ENCODE peak calls at places on chromosomes 16 and 17, in nine cellular contexts. One of them, this sample, is unnamed.

GRCh38 chr17:72471296-72471695 is 350.5 kb downstream of the SOX9 start:
- DNase-seq in GM04504: no peak
- DNase-seq in myocyte: no peak
- DNase-seq in kidney: no peak
- DNase-seq in activated T-helper 1 cell treated with Interleukin-2 at 50 U/mL for 16 hours: no peak
- DNase-seq in WTC11: no peak
- DNase-seq in pancreas: no peak
- DNase-seq in cardiac muscle cell: no peak
- DNase-seq in aorta: no peak
- DNase-seq in this sample: no peak

GRCh38 chr17:73200476-73200875 is 7.6 kb downstream of the COG1 start:
- DNase-seq in GM04504: no peak
- DNase-seq in myocyte: no peak
- DNase-seq in kidney: no peak
- DNase-seq in activated T-helper 1 cell treated with Interleukin-2 at 50 U/mL for 16 hours: no peak
- DNase-seq in WTC11: no peak
- DNase-seq in pancreas: no peak
- DNase-seq in cardiac muscle cell: no peak
- DNase-seq in aorta: no peak
- DNase-seq in this sample: no peak

GRCh38 chr17:73624496-73624988 is 19.7 kb downstream of the SDK2 start:
- DNase-seq in GM04504: no peak
- DNase-seq in myocyte: no peak
- DNase-seq in kidney: no peak
- DNase-seq in activated T-helper 1 cell treated with Interleukin-2 at 50 U/mL for 16 hours: no peak
- DNase-seq in WTC11: no peak
- DNase-seq in pancreas: no peak
- DNase-seq in cardiac muscle cell: no peak
- DNase-seq in aorta: no peak
- DNase-seq in this sample: no peak

GRCh38 chr16:67708368-67708771 is 10.7 kb downstream of the GFOD2 start:
- DNase-seq in GM04504: peak; percentile 21
- DNase-seq in myocyte: no peak
- DNase-seq in kidney: no peak
- DNase-seq in activated T-helper 1 cell treated with Interleukin-2 at 50 U/mL for 16 hours: no peak
- DNase-seq in WTC11: no peak
- DNase-seq in pancreas: no peak
- DNase-seq in cardiac muscle cell: no peak
- DNase-seq in aorta: no peak
- DNase-seq in this sample: no peak

GRCh38 chr16:28899882-28900600 is 21.8 kb downstream of the ATP2A1 start:
- DNase-seq in GM04504: no peak
- DNase-seq in myocyte: no peak
- DNase-seq in kidney: no peak
- DNase-seq in activated T-helper 1 cell treated with Interleukin-2 at 50 U/mL for 16 hours: no peak
- DNase-seq in WTC11: no peak
- DNase-seq in pancreas: no peak
- DNase-seq in cardiac muscle cell: no peak
- DNase-seq in aorta: no peak
- DNase-seq in this sample: no peak

GRCh38 chr16:19524866-19525723 is 1.4 kb downstream of the CCP110 start:
- DNase-seq in GM04504: no peak
- DNase-seq in myocyte: peak; percentile 12
- DNase-seq in kidney: no peak
- DNase-seq in activated T-helper 1 cell treated with Interleukin-2 at 50 U/mL for 16 hours: no peak
- DNase-seq in WTC11: no peak
- DNase-seq in pancreas: no peak
- DNase-seq in cardiac muscle cell: no peak
- DNase-seq in aorta: no peak
- DNase-seq in this sample: no peak

GRCh38 chr16:31141489-31142108 is 6.1 kb upstream of the PRSS8 start:
- DNase-seq in GM04504: no peak
- DNase-seq in myocyte: no peak
- DNase-seq in kidney: peak; percentile 85
- DNase-seq in activated T-helper 1 cell treated with Interleukin-2 at 50 U/mL for 16 hours: no peak
- DNase-seq in WTC11: peak; percentile 23
- DNase-seq in pancreas: peak; percentile 58
- DNase-seq in cardiac muscle cell: no peak
- DNase-seq in aorta: peak; percentile 69
- DNase-seq in this sample: no peak

GRCh38 chr17:80772906-80773242 is 218.8 kb upstream of the CHMP6 start:
- DNase-seq in GM04504: no peak
- DNase-seq in myocyte: no peak
- DNase-seq in kidney: no peak
- DNase-seq in activated T-helper 1 cell treated with Interleukin-2 at 50 U/mL for 16 hours: no peak
- DNase-seq in WTC11: no peak
- DNase-seq in pancreas: no peak
- DNase-seq in cardiac muscle cell: no peak
- DNase-seq in aorta: no peak
- DNase-seq in this sample: no peak

GRCh38 chr16:74874912-74875311 is 100.3 kb upstream of the FA2H start:
- DNase-seq in GM04504: no peak
- DNase-seq in myocyte: no peak
- DNase-seq in kidney: no peak
- DNase-seq in activated T-helper 1 cell treated with Interleukin-2 at 50 U/mL for 16 hours: no peak
- DNase-seq in WTC11: no peak
- DNase-seq in pancreas: peak; percentile 32
- DNase-seq in cardiac muscle cell: no peak
- DNase-seq in aorta: no peak
- DNase-seq in this sample: no peak

GRCh38 chr16:84005391-84005790 is 37.2 kb downstream of the SLC38A8 start:
- DNase-seq in GM04504: no peak
- DNase-seq in myocyte: no peak
- DNase-seq in kidney: no peak
- DNase-seq in activated T-helper 1 cell treated with Interleukin-2 at 50 U/mL for 16 hours: no peak
- DNase-seq in WTC11: no peak
- DNase-seq in pancreas: no peak
- DNase-seq in cardiac muscle cell: no peak
- DNase-seq in aorta: no peak
- DNase-seq in this sample: no peak

GRCh38 chr16:2960183-2961010 is 3.7 kb upstream of the KREMEN2 start:
- DNase-seq in GM04504: no peak
- DNase-seq in myocyte: no peak
- DNase-seq in kidney: no peak
- DNase-seq in activated T-helper 1 cell treated with Interleukin-2 at 50 U/mL for 16 hours: no peak
- DNase-seq in WTC11: no peak
- DNase-seq in pancreas: no peak
- DNase-seq in cardiac muscle cell: no peak
- DNase-seq in aorta: no peak
- DNase-seq in this sample: no peak

GRCh38 chr17:82832411-82832810 is 7.4 kb downstream of the ZNF750 start:
- DNase-seq in GM04504: no peak
- DNase-seq in myocyte: no peak
- DNase-seq in kidney: peak; percentile 61
- DNase-seq in activated T-helper 1 cell treated with Interleukin-2 at 50 U/mL for 16 hours: no peak
- DNase-seq in WTC11: no peak
- DNase-seq in pancreas: no peak
- DNase-seq in cardiac muscle cell: no peak
- DNase-seq in aorta: no peak
- DNase-seq in this sample: no peak

GRCh38 chr17:77235370-77236080 is 94.8 kb downstream of the SEC14L1 start:
- DNase-seq in GM04504: peak; percentile 90
- DNase-seq in myocyte: peak; percentile 62
- DNase-seq in kidney: peak; percentile 80
- DNase-seq in activated T-helper 1 cell treated with Interleukin-2 at 50 U/mL for 16 hours: no peak
- DNase-seq in WTC11: no peak
- DNase-seq in pancreas: no peak
- DNase-seq in cardiac muscle cell: peak; percentile 94
- DNase-seq in aorta: peak; percentile 88
- DNase-seq in this sample: no peak

GRCh38 chr17:4513113-4514032 is 14.7 kb downstream of the SPNS2 start:
- DNase-seq in GM04504: no peak
- DNase-seq in myocyte: no peak
- DNase-seq in kidney: no peak
- DNase-seq in activated T-helper 1 cell treated with Interleukin-2 at 50 U/mL for 16 hours: no peak
- DNase-seq in WTC11: no peak
- DNase-seq in pancreas: no peak
- DNase-seq in cardiac muscle cell: peak; percentile 61
- DNase-seq in aorta: no peak
- DNase-seq in this sample: no peak

GRCh38 chr16:66189951-66190350 is 176.5 kb upstream of the CDH5 start:
- DNase-seq in GM04504: peak; percentile 13
- DNase-seq in myocyte: peak; percentile 42
- DNase-seq in kidney: no peak
- DNase-seq in activated T-helper 1 cell treated with Interleukin-2 at 50 U/mL for 16 hours: no peak
- DNase-seq in WTC11: no peak
- DNase-seq in pancreas: no peak
- DNase-seq in cardiac muscle cell: peak; percentile 94
- DNase-seq in aorta: no peak
- DNase-seq in this sample: no peak

GRCh38 chr16:65576631-65577030 is 454.8 kb upstream of the CDH11 start:
- DNase-seq in GM04504: no peak
- DNase-seq in myocyte: no peak
- DNase-seq in kidney: no peak
- DNase-seq in activated T-helper 1 cell treated with Interleukin-2 at 50 U/mL for 16 hours: no peak
- DNase-seq in WTC11: peak; percentile 77
- DNase-seq in pancreas: no peak
- DNase-seq in cardiac muscle cell: no peak
- DNase-seq in aorta: peak; percentile 23
- DNase-seq in this sample: no peak

GRCh38 chr16:86158688-86159360 is 259.9 kb downstream of the IRF8 start:
- DNase-seq in GM04504: no peak
- DNase-seq in myocyte: no peak
- DNase-seq in kidney: no peak
- DNase-seq in activated T-helper 1 cell treated with Interleukin-2 at 50 U/mL for 16 hours: no peak
- DNase-seq in WTC11: no peak
- DNase-seq in pancreas: no peak
- DNase-seq in cardiac muscle cell: peak; percentile 5
- DNase-seq in aorta: no peak
- DNase-seq in this sample: no peak

GRCh38 chr17:1645207-1646171 is at the start of gene SCARF1:
- DNase-seq in GM04504: no peak
- DNase-seq in myocyte: no peak
- DNase-seq in kidney: no peak
- DNase-seq in activated T-helper 1 cell treated with Interleukin-2 at 50 U/mL for 16 hours: no peak
- DNase-seq in WTC11: peak; percentile 24
- DNase-seq in pancreas: peak; percentile 45
- DNase-seq in cardiac muscle cell: no peak
- DNase-seq in aorta: peak; percentile 79
- DNase-seq in this sample: no peak

GRCh38 chr16:66269631-66270332 is 96.7 kb upstream of the CDH5 start:
- DNase-seq in GM04504: no peak
- DNase-seq in myocyte: no peak
- DNase-seq in kidney: no peak
- DNase-seq in activated T-helper 1 cell treated with Interleukin-2 at 50 U/mL for 16 hours: no peak
- DNase-seq in WTC11: no peak
- DNase-seq in pancreas: no peak
- DNase-seq in cardiac muscle cell: peak; percentile 65
- DNase-seq in aorta: no peak
- DNase-seq in this sample: no peak

GRCh38 chr17:75785016-75785769 is 587 bp downstream of the UNK start:
- DNase-seq in GM04504: peak; percentile 77
- DNase-seq in myocyte: peak; percentile 92
- DNase-seq in kidney: peak; percentile 98
- DNase-seq in activated T-helper 1 cell treated with Interleukin-2 at 50 U/mL for 16 hours: peak; percentile 86
- DNase-seq in WTC11: peak; percentile 87
- DNase-seq in pancreas: peak; percentile 89
- DNase-seq in cardiac muscle cell: peak; percentile 97
- DNase-seq in aorta: peak; percentile 96
- DNase-seq in this sample: no peak

GRCh38 chr16:66467611-66468010 is 40.5 kb downstream of the BEAN1 start:
- DNase-seq in GM04504: no peak
- DNase-seq in myocyte: no peak
- DNase-seq in kidney: no peak
- DNase-seq in activated T-helper 1 cell treated with Interleukin-2 at 50 U/mL for 16 hours: no peak
- DNase-seq in WTC11: no peak
- DNase-seq in pancreas: no peak
- DNase-seq in cardiac muscle cell: no peak
- DNase-seq in aorta: no peak
- DNase-seq in this sample: no peak

GRCh38 chr17:42404326-42405055 is 16.2 kb upstream of the STAT3 start:
- DNase-seq in GM04504: no peak
- DNase-seq in myocyte: no peak
- DNase-seq in kidney: no peak
- DNase-seq in activated T-helper 1 cell treated with Interleukin-2 at 50 U/mL for 16 hours: no peak
- DNase-seq in WTC11: no peak
- DNase-seq in pancreas: no peak
- DNase-seq in cardiac muscle cell: no peak
- DNase-seq in aorta: peak; percentile 39
- DNase-seq in this sample: no peak

GRCh38 chr17:46977348-46977747 is 1.7 kb downstream of the RPRML start:
- DNase-seq in GM04504: no peak
- DNase-seq in myocyte: peak; percentile 58
- DNase-seq in kidney: peak; percentile 39
- DNase-seq in activated T-helper 1 cell treated with Interleukin-2 at 50 U/mL for 16 hours: no peak
- DNase-seq in WTC11: peak; percentile 84
- DNase-seq in pancreas: peak; percentile 54
- DNase-seq in cardiac muscle cell: peak; percentile 32
- DNase-seq in aorta: no peak
- DNase-seq in this sample: no peak

GRCh38 chr17:2684549-2684948 is 27.0 kb downstream of the CLUH start:
- DNase-seq in GM04504: no peak
- DNase-seq in myocyte: no peak
- DNase-seq in kidney: peak; percentile 38
- DNase-seq in activated T-helper 1 cell treated with Interleukin-2 at 50 U/mL for 16 hours: no peak
- DNase-seq in WTC11: no peak
- DNase-seq in pancreas: no peak
- DNase-seq in cardiac muscle cell: no peak
- DNase-seq in aorta: no peak
- DNase-seq in this sample: no peak

GRCh38 chr16:54673353-54673752 is 257.3 kb upstream of the IRX5 start:
- DNase-seq in GM04504: no peak
- DNase-seq in myocyte: no peak
- DNase-seq in kidney: no peak
- DNase-seq in activated T-helper 1 cell treated with Interleukin-2 at 50 U/mL for 16 hours: no peak
- DNase-seq in WTC11: no peak
- DNase-seq in pancreas: no peak
- DNase-seq in cardiac muscle cell: no peak
- DNase-seq in aorta: no peak
- DNase-seq in this sample: no peak

GRCh38 chr16:88886915-88887521 is 20.6 kb upstream of the PABPN1L start:
- DNase-seq in GM04504: peak; percentile 31
- DNase-seq in myocyte: peak; percentile 71
- DNase-seq in kidney: peak; percentile 94
- DNase-seq in activated T-helper 1 cell treated with Interleukin-2 at 50 U/mL for 16 hours: no peak
- DNase-seq in WTC11: no peak
- DNase-seq in pancreas: no peak
- DNase-seq in cardiac muscle cell: peak; percentile 55
- DNase-seq in aorta: no peak
- DNase-seq in this sample: no peak

GRCh38 chr16:50697881-50698767 is 4.7 kb downstream of the NOD2 start:
- DNase-seq in GM04504: peak; percentile 24
- DNase-seq in myocyte: peak; percentile 88
- DNase-seq in kidney: no peak
- DNase-seq in activated T-helper 1 cell treated with Interleukin-2 at 50 U/mL for 16 hours: no peak
- DNase-seq in WTC11: no peak
- DNase-seq in pancreas: peak; percentile 54
- DNase-seq in cardiac muscle cell: peak; percentile 46
- DNase-seq in aorta: peak; percentile 69
- DNase-seq in this sample: no peak

GRCh38 chr16:75860654-75861053 is 134.4 kb upstream of the CPHXL start:
- DNase-seq in GM04504: no peak
- DNase-seq in myocyte: peak; percentile 47
- DNase-seq in kidney: peak; percentile 40
- DNase-seq in activated T-helper 1 cell treated with Interleukin-2 at 50 U/mL for 16 hours: no peak
- DNase-seq in WTC11: no peak
- DNase-seq in pancreas: no peak
- DNase-seq in cardiac muscle cell: no peak
- DNase-seq in aorta: no peak
- DNase-seq in this sample: no peak

GRCh38 chr16:87016056-87016455 is 301.1 kb downstream of the C16orf95 start:
- DNase-seq in GM04504: no peak
- DNase-seq in myocyte: no peak
- DNase-seq in kidney: no peak
- DNase-seq in activated T-helper 1 cell treated with Interleukin-2 at 50 U/mL for 16 hours: no peak
- DNase-seq in WTC11: no peak
- DNase-seq in pancreas: no peak
- DNase-seq in cardiac muscle cell: no peak
- DNase-seq in aorta: no peak
- DNase-seq in this sample: no peak

GRCh38 chr16:57380671-57381462 is 8.6 kb downstream of the CX3CL1 start:
- DNase-seq in GM04504: no peak
- DNase-seq in myocyte: no peak
- DNase-seq in kidney: no peak
- DNase-seq in activated T-helper 1 cell treated with Interleukin-2 at 50 U/mL for 16 hours: no peak
- DNase-seq in WTC11: no peak
- DNase-seq in pancreas: no peak
- DNase-seq in cardiac muscle cell: peak; percentile 62
- DNase-seq in aorta: no peak
- DNase-seq in this sample: no peak